ENCODE peak calls at places on chromosomes 12 and 14, in seven cellular contexts. One of them, this sample, is unnamed.

GRCh38 chr12:50641566-50641965 is 122.3 kb upstream of the ATF1 start:
- DNase-seq in neural progenitor cell: no peak
- DNase-seq in HCT116: no peak
- DNase-seq in GM23338: peak
- DNase-seq in hepatocyte: no peak
- DNase-seq in MM.1S: no peak
- DNase-seq in GM23248: no peak
- DNase-seq in this sample: no peak

GRCh38 chr12:109910969-109911348 is 10.9 kb downstream of the TCHP start:
- DNase-seq in neural progenitor cell: peak
- DNase-seq in HCT116: peak
- DNase-seq in GM23338: peak
- DNase-seq in hepatocyte: peak
- DNase-seq in MM.1S: no peak
- DNase-seq in GM23248: peak
- DNase-seq in this sample: peak

GRCh38 chr14:102516531-102517411 is 7.2 kb upstream of the ANKRD9 start:
- DNase-seq in neural progenitor cell: peak
- DNase-seq in HCT116: no peak
- DNase-seq in GM23338: peak
- DNase-seq in hepatocyte: peak
- DNase-seq in MM.1S: no peak
- DNase-seq in GM23248: peak
- DNase-seq in this sample: peak

GRCh38 chr12:67663121-67663520 is 14.6 kb downstream of the DYRK2 start:
- DNase-seq in neural progenitor cell: no peak
- DNase-seq in HCT116: no peak
- DNase-seq in GM23338: no peak
- DNase-seq in hepatocyte: no peak
- DNase-seq in MM.1S: no peak
- DNase-seq in GM23248: peak
- DNase-seq in this sample: no peak

GRCh38 chr12:48780381-48781025 is 8.4 kb downstream of the ADCY6 start:
- DNase-seq in neural progenitor cell: no peak
- DNase-seq in HCT116: no peak
- DNase-seq in GM23338: no peak
- DNase-seq in hepatocyte: no peak
- DNase-seq in MM.1S: no peak
- DNase-seq in GM23248: no peak
- DNase-seq in this sample: no peak

GRCh38 chr12:49672351-49673181 is 34.6 kb downstream of the FMNL3 start:
- DNase-seq in neural progenitor cell: no peak
- DNase-seq in HCT116: no peak
- DNase-seq in GM23338: no peak
- DNase-seq in hepatocyte: no peak
- DNase-seq in MM.1S: no peak
- DNase-seq in GM23248: no peak
- DNase-seq in this sample: no peak

GRCh38 chr12:63978519-63978918 is 134.0 kb downstream of the SRGAP1 start:
- DNase-seq in neural progenitor cell: no peak
- DNase-seq in HCT116: peak
- DNase-seq in GM23338: no peak
- DNase-seq in hepatocyte: no peak
- DNase-seq in MM.1S: no peak
- DNase-seq in GM23248: peak
- DNase-seq in this sample: peak

GRCh38 chr14:66174453-66174891 is 311.7 kb upstream of the CCDC196 start:
- DNase-seq in neural progenitor cell: no peak
- DNase-seq in HCT116: no peak
- DNase-seq in GM23338: no peak
- DNase-seq in hepatocyte: peak
- DNase-seq in MM.1S: no peak
- DNase-seq in GM23248: peak
- DNase-seq in this sample: no peak

GRCh38 chr14:35114036-35114435 is 7.8 kb downstream of the PPP2R3C start:
- DNase-seq in neural progenitor cell: no peak
- DNase-seq in HCT116: no peak
- DNase-seq in GM23338: no peak
- DNase-seq in hepatocyte: no peak
- DNase-seq in MM.1S: no peak
- DNase-seq in GM23248: peak
- DNase-seq in this sample: peak

GRCh38 chr14:71714225-71714624 is 218.0 kb upstream of the RGS6 start:
- DNase-seq in neural progenitor cell: no peak
- DNase-seq in HCT116: no peak
- DNase-seq in GM23338: no peak
- DNase-seq in hepatocyte: no peak
- DNase-seq in MM.1S: no peak
- DNase-seq in GM23248: peak
- DNase-seq in this sample: peak

GRCh38 chr14:61642246-61642982 is 52.9 kb upstream of the HIF1A start:
- DNase-seq in neural progenitor cell: no peak
- DNase-seq in HCT116: no peak
- DNase-seq in GM23338: no peak
- DNase-seq in hepatocyte: no peak
- DNase-seq in MM.1S: no peak
- DNase-seq in GM23248: peak
- DNase-seq in this sample: peak

GRCh38 chr14:53571990-53572389 is 384.6 kb downstream of the BMP4 start:
- DNase-seq in neural progenitor cell: peak
- DNase-seq in HCT116: no peak
- DNase-seq in GM23338: peak
- DNase-seq in hepatocyte: peak
- DNase-seq in MM.1S: no peak
- DNase-seq in GM23248: no peak
- DNase-seq in this sample: no peak

GRCh38 chr12:28629691-28630090 is 439.4 kb downstream of the CCDC91 start:
- DNase-seq in neural progenitor cell: no peak
- DNase-seq in HCT116: no peak
- DNase-seq in GM23338: no peak
- DNase-seq in hepatocyte: no peak
- DNase-seq in MM.1S: no peak
- DNase-seq in GM23248: no peak
- DNase-seq in this sample: no peak

GRCh38 chr12:131775124-131775903 is 52.9 kb upstream of the MMP17 start:
- DNase-seq in neural progenitor cell: peak
- DNase-seq in HCT116: no peak
- DNase-seq in GM23338: peak
- DNase-seq in hepatocyte: no peak
- DNase-seq in MM.1S: no peak
- DNase-seq in GM23248: peak
- DNase-seq in this sample: peak

GRCh38 chr14:93105362-93105761 is 10.4 kb downstream of the ITPK1 start:
- DNase-seq in neural progenitor cell: no peak
- DNase-seq in HCT116: no peak
- DNase-seq in GM23338: no peak
- DNase-seq in hepatocyte: no peak
- DNase-seq in MM.1S: no peak
- DNase-seq in GM23248: peak
- DNase-seq in this sample: peak

GRCh38 chr14:100132161-100132902 is 27.1 kb downstream of the DEGS2 start:
- DNase-seq in neural progenitor cell: no peak
- DNase-seq in HCT116: no peak
- DNase-seq in GM23338: no peak
- DNase-seq in hepatocyte: no peak
- DNase-seq in MM.1S: no peak
- DNase-seq in GM23248: peak
- DNase-seq in this sample: no peak

GRCh38 chr12:116659771-116660481 is 77.9 kb downstream of the SPRING1 start:
- DNase-seq in neural progenitor cell: no peak
- DNase-seq in HCT116: peak
- DNase-seq in GM23338: no peak
- DNase-seq in hepatocyte: no peak
- DNase-seq in MM.1S: no peak
- DNase-seq in GM23248: peak
- DNase-seq in this sample: peak

DNA sequence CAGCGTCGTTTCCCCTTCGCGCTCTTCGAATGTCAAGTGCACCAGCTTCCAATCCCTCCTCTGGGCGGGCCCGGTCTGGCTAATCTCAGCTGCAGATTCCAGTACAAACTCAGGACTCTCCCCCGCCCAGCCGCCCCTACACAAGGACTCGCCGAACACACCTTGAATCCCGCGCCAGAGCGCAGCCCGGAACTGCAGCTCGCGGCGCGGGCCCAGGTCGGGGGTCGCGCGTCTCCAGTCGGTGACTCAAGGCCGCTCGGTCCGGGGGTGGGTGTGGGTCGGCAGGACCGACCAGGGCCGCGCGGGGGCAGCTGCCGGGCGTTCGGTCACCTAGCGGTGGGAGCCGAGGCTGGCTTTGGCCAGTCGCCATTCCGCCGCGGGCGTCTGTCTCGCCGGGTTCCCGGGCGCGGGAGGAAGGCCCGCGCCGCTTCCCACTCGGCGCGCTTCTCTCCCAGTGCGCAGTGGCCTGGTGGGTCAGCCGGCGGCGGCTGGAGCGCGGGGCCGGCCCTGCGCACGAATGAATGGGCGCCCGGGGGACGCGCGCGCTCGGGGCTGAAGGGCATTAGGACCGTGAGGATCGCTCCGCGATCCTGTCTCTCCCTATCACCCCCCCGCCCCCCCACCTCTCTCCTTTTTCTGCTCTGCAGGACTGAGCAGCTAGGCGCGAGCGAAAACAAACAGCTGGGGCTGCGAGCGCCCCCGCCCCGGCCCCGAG is at the start of gene GALNT16:
- DNase-seq in neural progenitor cell: peak
- DNase-seq in HCT116: no peak
- DNase-seq in GM23338: peak
- DNase-seq in hepatocyte: peak
- DNase-seq in MM.1S: no peak
- DNase-seq in GM23248: peak
- DNase-seq in this sample: no peak
- TF ChIP-seq EZH2 in neural progenitor cell: peak
- TF ChIP-seq EZH2 in HCT116: no peak
- TF ChIP-seq EZH2 in GM23338: no peak
- TF ChIP-seq EZH2 in hepatocyte: no peak
- TF ChIP-seq EZH2 in MM.1S: no peak
- TF ChIP-seq EZH2 in GM23248: no peak
- TF ChIP-seq EZH2 in this sample: peak

GRCh38 chr12:89073027-89073398 is 279.3 kb downstream of the DUSP6 start:
- DNase-seq in neural progenitor cell: no peak
- DNase-seq in HCT116: no peak
- DNase-seq in GM23338: no peak
- DNase-seq in hepatocyte: no peak
- DNase-seq in MM.1S: no peak
- DNase-seq in GM23248: peak
- DNase-seq in this sample: peak
- TF ChIP-seq EZH2phosphoT487 in neural progenitor cell: no peak
- TF ChIP-seq EZH2phosphoT487 in HCT116: no peak
- TF ChIP-seq EZH2phosphoT487 in GM23338: no peak
- TF ChIP-seq EZH2phosphoT487 in hepatocyte: no peak
- TF ChIP-seq EZH2phosphoT487 in MM.1S: no peak
- TF ChIP-seq EZH2phosphoT487 in GM23248: no peak
- TF ChIP-seq EZH2phosphoT487 in this sample: no peak

DNA sequence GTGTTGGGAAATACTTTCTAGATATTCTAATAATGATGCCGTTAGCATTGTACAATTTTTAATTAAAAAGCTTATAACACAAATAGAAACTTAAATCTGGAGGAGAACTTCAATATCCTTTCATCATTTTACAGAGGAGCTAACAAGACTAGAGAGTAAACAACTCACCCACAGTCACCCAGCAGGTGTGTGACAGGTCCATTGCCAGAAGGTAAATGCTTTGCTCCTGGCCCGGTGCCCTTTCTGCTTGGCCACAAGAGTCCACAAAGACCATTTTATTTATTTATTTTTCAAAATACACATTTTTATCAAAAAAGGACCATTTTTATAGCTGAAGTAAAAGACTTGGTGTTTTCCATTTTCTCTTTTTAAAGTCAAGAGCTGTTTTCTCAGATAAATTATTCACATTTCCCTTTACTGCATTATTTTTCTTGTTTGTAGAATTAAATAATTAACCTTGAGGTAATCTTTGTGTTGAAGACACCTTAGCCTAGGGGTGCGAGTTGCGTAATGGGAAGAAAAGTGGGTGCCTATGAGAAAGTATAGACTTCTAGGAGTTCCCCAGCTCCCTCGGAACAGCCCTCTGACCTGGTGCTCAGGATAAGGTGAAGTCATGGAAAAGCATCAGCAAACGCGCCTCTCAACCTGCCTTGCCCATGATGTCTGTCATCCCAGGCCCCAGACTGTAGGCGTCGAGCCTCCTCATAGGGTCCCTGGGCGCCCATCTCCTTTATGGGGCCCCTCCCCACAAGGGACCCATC is 26.3 kb upstream of the AMIGO2 start:
- DNase-seq in neural progenitor cell: no peak
- DNase-seq in HCT116: no peak
- DNase-seq in GM23338: no peak
- DNase-seq in hepatocyte: no peak
- DNase-seq in MM.1S: no peak
- DNase-seq in GM23248: no peak
- DNase-seq in this sample: peak
- TF ChIP-seq EZH2 in neural progenitor cell: no peak
- TF ChIP-seq EZH2 in HCT116: no peak
- TF ChIP-seq EZH2 in GM23338: no peak
- TF ChIP-seq EZH2 in hepatocyte: no peak
- TF ChIP-seq EZH2 in MM.1S: no peak
- TF ChIP-seq EZH2 in GM23248: no peak
- TF ChIP-seq EZH2 in this sample: no peak

GRCh38 chr14:30020271-30020670 is 92.6 kb upstream of the PRKD1 start:
- DNase-seq in neural progenitor cell: no peak
- DNase-seq in HCT116: no peak
- DNase-seq in GM23338: no peak
- DNase-seq in hepatocyte: no peak
- DNase-seq in MM.1S: no peak
- DNase-seq in GM23248: no peak
- DNase-seq in this sample: no peak

GRCh38 chr14:30020687-30021086 is 93.0 kb upstream of the PRKD1 start:
- DNase-seq in neural progenitor cell: no peak
- DNase-seq in HCT116: no peak
- DNase-seq in GM23338: no peak
- DNase-seq in hepatocyte: no peak
- DNase-seq in MM.1S: no peak
- DNase-seq in GM23248: no peak
- DNase-seq in this sample: no peak

GRCh38 chr14:30015471-30015870 is 87.8 kb upstream of the PRKD1 start:
- DNase-seq in neural progenitor cell: no peak
- DNase-seq in HCT116: no peak
- DNase-seq in GM23338: no peak
- DNase-seq in hepatocyte: no peak
- DNase-seq in MM.1S: no peak
- DNase-seq in GM23248: peak
- DNase-seq in this sample: no peak

GRCh38 chr14:30017370-30017993 is 89.8 kb upstream of the PRKD1 start:
- DNase-seq in neural progenitor cell: no peak
- DNase-seq in HCT116: no peak
- DNase-seq in GM23338: no peak
- DNase-seq in hepatocyte: no peak
- DNase-seq in MM.1S: no peak
- DNase-seq in GM23248: no peak
- DNase-seq in this sample: no peak

DNA sequence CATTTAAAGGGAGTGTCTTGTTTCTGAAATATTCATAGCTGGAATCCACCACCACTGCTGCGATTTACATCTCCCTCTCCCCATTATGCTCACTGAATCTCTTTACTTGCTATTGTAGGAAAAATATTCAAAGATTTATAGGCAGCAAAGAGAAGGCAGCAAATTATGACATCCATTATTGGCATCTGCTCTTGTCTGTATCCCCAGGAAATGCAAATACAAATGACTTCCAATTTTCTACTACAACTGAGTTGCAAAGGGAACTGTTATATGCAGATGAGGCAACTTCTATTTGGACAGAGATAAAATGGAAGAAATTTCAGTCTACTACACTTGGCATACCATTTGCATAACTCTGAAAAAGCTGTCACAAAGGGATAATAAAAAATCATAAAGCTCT is 88.4 kb upstream of the PRKD1 start:
- DNase-seq in neural progenitor cell: no peak
- DNase-seq in HCT116: no peak
- DNase-seq in GM23338: no peak
- DNase-seq in hepatocyte: no peak
- DNase-seq in MM.1S: no peak
- DNase-seq in GM23248: no peak
- DNase-seq in this sample: no peak
- TF ChIP-seq EZH2phosphoT487 in neural progenitor cell: no peak
- TF ChIP-seq EZH2phosphoT487 in HCT116: no peak
- TF ChIP-seq EZH2phosphoT487 in GM23338: no peak
- TF ChIP-seq EZH2phosphoT487 in hepatocyte: no peak
- TF ChIP-seq EZH2phosphoT487 in MM.1S: no peak
- TF ChIP-seq EZH2phosphoT487 in GM23248: no peak
- TF ChIP-seq EZH2phosphoT487 in this sample: no peak